ENCODE peak calls at places on chromosomes 6 and 20, in six cellular contexts. V is HS-27A, N is endothelial cell, I is ELR, Z is activated T-cell treated with anti-CD3 and anti-CD28 coated beads for 24 hours, B is activated T-helper 1 cell treated with Interleukin-2 at 50 U/mL for 16 hours. Q is an unnamed sample.

GRCh38 chr6:110017306-110017705 is 39.2 kb downstream of the GPR6 start:
- DNase-seq in V (no peak), N (no peak), I (no peak), Z (no peak), B (no peak), Q (no peak)

GRCh38 chr6:123941855-123942254 is 138.2 kb downstream of the NKAIN2 start:
- DNase-seq in V (no peak), N (no peak), I (no peak), Z (no peak), B (no peak), Q (no peak)

GRCh38 chr6:126672654-126673053 is 332.7 kb downstream of the CENPW start:
- DNase-seq in V (no peak), N (no peak), I (no peak), Z (no peak), B (no peak), Q (no peak)

GRCh38 chr6:150408842-150409241 is 40.0 kb downstream of the IYD start:
- DNase-seq in V (no peak), N (no peak), I (no peak), Z (no peak), B (no peak), Q (no peak)

GRCh38 chr20:51807864-51808263 is 5.5 kb upstream of the SALL4 start:
- DNase-seq in V (no peak), N (no peak), I (no peak), Z (no peak), B (no peak), Q (no peak)

GRCh38 chr6:52337633-52338290 is 24.2 kb upstream of the PAQR8 start:
- DNase-seq in V (no peak), N (no peak), I (no peak), Z (no peak), B (no peak), Q (no peak)

GRCh38 chr20:17640146-17640874 is 41.7 kb downstream of the RRBP1 start:
- DNase-seq in V (no peak), N (no peak), I (no peak), Z (no peak), B (no peak), Q (no peak)

GRCh38 chr6:168232046-168232445 is 87.5 kb downstream of the DACT2 start:
- DNase-seq in V (no peak), N (no peak), I (no peak), Z (no peak), B (no peak), Q (no peak)

GRCh38 chr6:65259080-65259479 is 447.9 kb downstream of the EYS start:
- DNase-seq in V (peak; percentile 9), N (no peak), I (no peak), Z (no peak), B (no peak), Q (no peak)

GRCh38 chr20:58759947-58760346 is 67.3 kb downstream of the NPEPL1 start:
- DNase-seq in V (no peak), N (no peak), I (no peak), Z (no peak), B (no peak), Q (no peak)

GRCh38 chr6:43687437-43688347 is at the start of gene MRPS18A:
- DNase-seq in V (peak; percentile 42), N (peak; percentile 81), I (peak; percentile 89), Z (peak; percentile 80), B (peak; percentile 65), Q (peak; percentile 93)

GRCh38 chr20:39611901-39612300 is 649.8 kb downstream of the DHX35 start:
- DNase-seq in V (no peak), N (no peak), I (no peak), Z (no peak), B (no peak), Q (no peak)

GRCh38 chr20:1119128-1119505 is 715 bp downstream of the PSMF1 start:
- DNase-seq in V (no peak), N (no peak), I (peak; percentile 13), Z (no peak), B (no peak), Q (no peak)

GRCh38 chr20:49700411-49701185 is 13.1 kb downstream of the B4GALT5 start:
- DNase-seq in V (peak; percentile 55), N (no peak), I (peak; percentile 94), Z (no peak), B (no peak), Q (no peak)

GRCh38 chr6:23754197-23754596 is 371.8 kb upstream of the NRSN1 start:
- DNase-seq in V (no peak), N (no peak), I (no peak), Z (no peak), B (no peak), Q (no peak)